ENCODE peak calls at places on chromosome 9, in seven cellular contexts. One of them, this sample, is unnamed.

GRCh38 chr9:73470766-73471165 is 319.1 kb downstream of the ANXA1 start:
- DNase-seq in heart left ventricle: no peak
- DNase-seq in uterus: no peak
- DNase-seq in heart right ventricle: no peak
- DNase-seq in lower lobe of right lung: no peak
- DNase-seq in spleen: no peak
- DNase-seq in adrenal gland: no peak
- DNase-seq in this sample: no peak

GRCh38 chr9:91451431-91452270 is 28.0 kb upstream of the NFIL3 start:
- DNase-seq in heart left ventricle: no peak
- DNase-seq in uterus: no peak
- DNase-seq in heart right ventricle: no peak
- DNase-seq in lower lobe of right lung: no peak
- DNase-seq in spleen: no peak
- DNase-seq in adrenal gland: no peak
- DNase-seq in this sample: no peak

GRCh38 chr9:91465420-91465819 is 41.8 kb upstream of the NFIL3 start:
- DNase-seq in heart left ventricle: no peak
- DNase-seq in uterus: no peak
- DNase-seq in heart right ventricle: no peak
- DNase-seq in lower lobe of right lung: no peak
- DNase-seq in spleen: no peak
- DNase-seq in adrenal gland: no peak
- DNase-seq in this sample: no peak

GRCh38 chr9:16133556-16134227 is 580.8 kb downstream of the CCDC171 start:
- DNase-seq in heart left ventricle: peak; percentile 33
- DNase-seq in uterus: no peak
- DNase-seq in heart right ventricle: peak; percentile 28
- DNase-seq in lower lobe of right lung: peak; percentile 52
- DNase-seq in spleen: no peak
- DNase-seq in adrenal gland: peak; percentile 27
- DNase-seq in this sample: no peak

GRCh38 chr9:128103589-128103962 is 24.0 kb downstream of the PTGES2 start:
- DNase-seq in heart left ventricle: peak; percentile 9
- DNase-seq in uterus: no peak
- DNase-seq in heart right ventricle: no peak
- DNase-seq in lower lobe of right lung: peak; percentile 41
- DNase-seq in spleen: peak; percentile 73
- DNase-seq in adrenal gland: no peak
- DNase-seq in this sample: peak; percentile 67

GRCh38 chr9:71692337-71692736 is 76.0 kb downstream of the CEMIP2 start:
- DNase-seq in heart left ventricle: peak; percentile 35
- DNase-seq in uterus: no peak
- DNase-seq in heart right ventricle: no peak
- DNase-seq in lower lobe of right lung: no peak
- DNase-seq in spleen: no peak
- DNase-seq in adrenal gland: no peak
- DNase-seq in this sample: no peak

GRCh38 chr9:95641591-95641990 is 124.8 kb upstream of the PTCH1 start:
- DNase-seq in heart left ventricle: no peak
- DNase-seq in uterus: no peak
- DNase-seq in heart right ventricle: no peak
- DNase-seq in lower lobe of right lung: no peak
- DNase-seq in spleen: no peak
- DNase-seq in adrenal gland: no peak
- DNase-seq in this sample: no peak

GRCh38 chr9:15238646-15239045 is 68.4 kb downstream of the TTC39B start:
- DNase-seq in heart left ventricle: no peak
- DNase-seq in uterus: no peak
- DNase-seq in heart right ventricle: no peak
- DNase-seq in lower lobe of right lung: no peak
- DNase-seq in spleen: no peak
- DNase-seq in adrenal gland: no peak
- DNase-seq in this sample: no peak

GRCh38 chr9:84711936-84712335 is 42.4 kb downstream of the NTRK2 start:
- DNase-seq in heart left ventricle: no peak
- DNase-seq in uterus: no peak
- DNase-seq in heart right ventricle: no peak
- DNase-seq in lower lobe of right lung: no peak
- DNase-seq in spleen: no peak
- DNase-seq in adrenal gland: peak; percentile 54
- DNase-seq in this sample: no peak

GRCh38 chr9:109315480-109315879 is 5.4 kb downstream of the EPB41L4B start:
- DNase-seq in heart left ventricle: no peak
- DNase-seq in uterus: no peak
- DNase-seq in heart right ventricle: no peak
- DNase-seq in lower lobe of right lung: no peak
- DNase-seq in spleen: no peak
- DNase-seq in adrenal gland: no peak
- DNase-seq in this sample: no peak

GRCh38 chr9:109314011-109314531 is 6.8 kb downstream of the EPB41L4B start:
- DNase-seq in heart left ventricle: peak; percentile 31
- DNase-seq in uterus: no peak
- DNase-seq in heart right ventricle: no peak
- DNase-seq in lower lobe of right lung: peak; percentile 53
- DNase-seq in spleen: no peak
- DNase-seq in adrenal gland: no peak
- DNase-seq in this sample: no peak

GRCh38 chr9:109317979-109318671 is 2.7 kb downstream of the EPB41L4B start:
- DNase-seq in heart left ventricle: no peak
- DNase-seq in uterus: no peak
- DNase-seq in heart right ventricle: no peak
- DNase-seq in lower lobe of right lung: no peak
- DNase-seq in spleen: no peak
- DNase-seq in adrenal gland: no peak
- DNase-seq in this sample: no peak

GRCh38 chr9:109317311-109317978 is 3.4 kb downstream of the EPB41L4B start:
- DNase-seq in heart left ventricle: no peak
- DNase-seq in uterus: no peak
- DNase-seq in heart right ventricle: no peak
- DNase-seq in lower lobe of right lung: no peak
- DNase-seq in spleen: no peak
- DNase-seq in adrenal gland: no peak
- DNase-seq in this sample: no peak

GRCh38 chr9:109315889-109316640 is 4.8 kb downstream of the EPB41L4B start:
- DNase-seq in heart left ventricle: peak; percentile 85
- DNase-seq in uterus: no peak
- DNase-seq in heart right ventricle: peak; percentile 62
- DNase-seq in lower lobe of right lung: peak; percentile 89
- DNase-seq in spleen: no peak
- DNase-seq in adrenal gland: peak; percentile 81
- DNase-seq in this sample: no peak
- H3K27me3 ChIP-seq in heart left ventricle: peaks cover 39% of the 10 kb centered on the region
- H3K27me3 ChIP-seq in uterus: no peaks in the 10 kb centered on the region
- H3K27me3 ChIP-seq in heart right ventricle: no peaks in the 10 kb centered on the region
- H3K27me3 ChIP-seq in lower lobe of right lung: peaks cover 39% of the 10 kb centered on the region
- H3K27me3 ChIP-seq in spleen: peaks cover 86% of the 10 kb centered on the region
- H3K27me3 ChIP-seq in adrenal gland: no peaks in the 10 kb centered on the region
- H3K27me3 ChIP-seq in this sample: peaks cover 12% of the 10 kb centered on the region

DNA sequence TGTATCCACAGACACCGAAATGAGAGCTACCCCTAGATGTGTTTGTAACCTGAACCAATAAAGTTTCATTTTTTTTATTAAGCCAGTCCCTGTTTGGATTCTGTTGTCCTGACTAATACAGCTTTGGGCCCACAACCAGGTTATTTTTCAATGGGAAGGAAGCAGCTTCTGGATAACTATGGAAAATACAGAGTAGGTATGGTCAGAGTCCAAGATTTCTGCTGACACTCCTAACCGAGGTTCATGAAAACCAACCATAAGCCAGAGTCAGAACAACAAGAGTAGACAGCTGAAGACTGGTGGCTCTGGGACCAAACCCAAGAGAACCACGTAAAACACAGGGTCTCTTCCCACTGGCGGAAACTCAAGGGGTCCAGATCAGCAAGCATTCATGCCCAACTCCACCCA is 10.8 kb downstream of the KLF9 start:
- DNase-seq in heart left ventricle: no peak
- DNase-seq in uterus: peak; percentile 44
- DNase-seq in heart right ventricle: no peak
- DNase-seq in lower lobe of right lung: no peak
- DNase-seq in spleen: no peak
- DNase-seq in adrenal gland: no peak
- DNase-seq in this sample: no peak
- H3K4me3 ChIP-seq in heart left ventricle: no peak overlapping the region
- H3K4me3 ChIP-seq in uterus: peak overlapping the region; percentile 12
- H3K4me3 ChIP-seq in heart right ventricle: no peak overlapping the region
- H3K4me3 ChIP-seq in lower lobe of right lung: no peak overlapping the region
- H3K4me3 ChIP-seq in spleen: no peak overlapping the region
- H3K4me3 ChIP-seq in adrenal gland: no peak overlapping the region
- H3K4me3 ChIP-seq in this sample: no peak overlapping the region

DNA sequence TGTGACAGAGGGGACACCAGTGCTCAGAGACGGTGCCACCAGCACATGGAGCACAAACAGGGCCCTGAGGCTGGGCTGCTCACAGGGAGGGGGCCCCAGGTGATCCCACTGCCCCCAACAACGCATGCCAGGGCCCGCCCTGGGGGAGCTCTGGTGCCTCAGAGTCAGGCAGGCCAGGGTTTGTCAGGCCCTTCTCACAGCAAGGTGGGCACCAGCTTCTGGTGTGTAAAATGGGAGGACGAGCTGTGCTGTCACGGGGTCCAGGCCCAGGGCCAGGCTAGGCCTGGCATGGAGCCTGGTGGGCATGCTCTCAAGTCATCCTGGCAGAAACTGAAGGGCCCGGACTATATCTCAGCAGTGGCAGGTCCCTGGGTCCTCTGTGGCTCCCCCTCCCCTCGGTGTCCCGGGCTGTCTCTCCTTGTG is 34.5 kb downstream of the PRRT1B start:
- DNase-seq in heart left ventricle: peak; percentile 72
- DNase-seq in uterus: no peak
- DNase-seq in heart right ventricle: peak; percentile 67
- DNase-seq in lower lobe of right lung: no peak
- DNase-seq in spleen: no peak
- DNase-seq in adrenal gland: no peak
- DNase-seq in this sample: no peak
- H3K36me3 ChIP-seq in heart left ventricle: peaks cover 90% of the 10 kb centered on the region
- H3K36me3 ChIP-seq in uterus: no peaks in the 10 kb centered on the region
- H3K36me3 ChIP-seq in heart right ventricle: peaks cover 25% of the 10 kb centered on the region
- H3K36me3 ChIP-seq in lower lobe of right lung: peaks cover 100% of the 10 kb centered on the region
- H3K36me3 ChIP-seq in spleen: peaks cover 74% of the 10 kb centered on the region
- H3K36me3 ChIP-seq in adrenal gland: no peaks in the 10 kb centered on the region
- H3K36me3 ChIP-seq in this sample: peaks cover 41% of the 10 kb centered on the region

GRCh38 chr9:136592666-136593065 is 46.8 kb upstream of the NOTCH1 start:
- DNase-seq in heart left ventricle: no peak
- DNase-seq in uterus: no peak
- DNase-seq in heart right ventricle: peak; percentile 11
- DNase-seq in lower lobe of right lung: no peak
- DNase-seq in spleen: no peak
- DNase-seq in adrenal gland: no peak
- DNase-seq in this sample: no peak
- H3K27me3 ChIP-seq in heart left ventricle: no peaks in the 10 kb centered on the region
- H3K27me3 ChIP-seq in uterus: no peaks in the 10 kb centered on the region
- H3K27me3 ChIP-seq in heart right ventricle: no peaks in the 10 kb centered on the region
- H3K27me3 ChIP-seq in lower lobe of right lung: no peaks in the 10 kb centered on the region
- H3K27me3 ChIP-seq in spleen: peaks cover 20% of the 10 kb centered on the region
- H3K27me3 ChIP-seq in adrenal gland: no peaks in the 10 kb centered on the region
- H3K27me3 ChIP-seq in this sample: no peaks in the 10 kb centered on the region

DNA sequence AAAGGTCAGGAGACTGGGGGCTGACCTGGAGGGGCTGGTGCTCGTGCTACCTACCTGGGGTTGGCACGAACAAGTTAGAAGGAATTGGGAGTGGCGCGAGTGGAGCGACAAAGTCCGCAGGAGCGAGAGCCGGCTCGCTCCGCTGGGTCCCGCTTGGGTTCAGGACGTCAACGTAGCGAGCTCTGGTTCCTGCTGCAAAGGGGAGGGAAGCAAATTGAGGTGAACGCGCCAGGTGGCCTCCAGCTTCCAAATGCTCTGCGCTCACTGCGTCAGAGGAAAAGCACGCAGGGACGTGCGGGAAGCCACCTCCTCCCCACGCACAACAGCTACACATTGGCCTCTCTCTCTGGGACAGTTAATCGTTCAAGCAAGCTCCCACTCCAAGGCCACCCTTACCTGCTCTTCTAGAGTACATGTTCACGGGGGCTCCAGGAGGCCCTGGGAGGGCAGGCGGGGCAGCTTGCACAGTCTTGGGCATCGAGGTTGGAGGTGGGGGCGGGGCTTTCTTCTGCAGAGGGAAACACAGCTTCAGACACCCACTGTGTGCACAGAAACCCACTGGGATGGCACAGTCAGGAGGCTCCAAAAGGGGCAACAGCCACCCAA is 7.6 kb upstream of the INPP5E start:
- DNase-seq in heart left ventricle: no peak
- DNase-seq in uterus: no peak
- DNase-seq in heart right ventricle: no peak
- DNase-seq in lower lobe of right lung: no peak
- DNase-seq in spleen: no peak
- DNase-seq in adrenal gland: no peak
- DNase-seq in this sample: no peak
- H3K4me3 ChIP-seq in heart left ventricle: no peak overlapping the region
- H3K4me3 ChIP-seq in uterus: no peak overlapping the region
- H3K4me3 ChIP-seq in heart right ventricle: no peak overlapping the region
- H3K4me3 ChIP-seq in lower lobe of right lung: no peak overlapping the region
- H3K4me3 ChIP-seq in spleen: no peak overlapping the region
- H3K4me3 ChIP-seq in adrenal gland: no peak overlapping the region
- H3K4me3 ChIP-seq in this sample: no peak overlapping the region

GRCh38 chr9:133933426-133934026 is 58.6 kb downstream of the VAV2 start:
- DNase-seq in heart left ventricle: no peak
- DNase-seq in uterus: no peak
- DNase-seq in heart right ventricle: no peak
- DNase-seq in lower lobe of right lung: no peak
- DNase-seq in spleen: no peak
- DNase-seq in adrenal gland: no peak
- DNase-seq in this sample: no peak
- H3K36me3 ChIP-seq in heart left ventricle: no peaks in the 10 kb centered on the region
- H3K36me3 ChIP-seq in uterus: no peaks in the 10 kb centered on the region
- H3K36me3 ChIP-seq in heart right ventricle: no peaks in the 10 kb centered on the region
- H3K36me3 ChIP-seq in lower lobe of right lung: peaks cover 11% of the 10 kb centered on the region
- H3K36me3 ChIP-seq in spleen: no peaks in the 10 kb centered on the region
- H3K36me3 ChIP-seq in adrenal gland: no peaks in the 10 kb centered on the region
- H3K36me3 ChIP-seq in this sample: no peaks in the 10 kb centered on the region

GRCh38 chr9:135275163-135275925 is 187.9 kb downstream of the OLFM1 start:
- DNase-seq in heart left ventricle: peak; percentile 48
- DNase-seq in uterus: no peak
- DNase-seq in heart right ventricle: no peak
- DNase-seq in lower lobe of right lung: peak; percentile 68
- DNase-seq in spleen: no peak
- DNase-seq in adrenal gland: no peak
- DNase-seq in this sample: no peak
- H3K27me3 ChIP-seq in heart left ventricle: peaks cover 4% of the 10 kb centered on the region
- H3K27me3 ChIP-seq in uterus: no peaks in the 10 kb centered on the region
- H3K27me3 ChIP-seq in heart right ventricle: no peaks in the 10 kb centered on the region
- H3K27me3 ChIP-seq in lower lobe of right lung: peaks cover 15% of the 10 kb centered on the region
- H3K27me3 ChIP-seq in spleen: peaks cover 89% of the 10 kb centered on the region
- H3K27me3 ChIP-seq in adrenal gland: no peaks in the 10 kb centered on the region
- H3K27me3 ChIP-seq in this sample: no peaks in the 10 kb centered on the region

GRCh38 chr9:22045423-22045822 is 36.3 kb upstream of the CDKN2B start:
- DNase-seq in heart left ventricle: no peak
- DNase-seq in uterus: no peak
- DNase-seq in heart right ventricle: no peak
- DNase-seq in lower lobe of right lung: no peak
- DNase-seq in spleen: no peak
- DNase-seq in adrenal gland: no peak
- DNase-seq in this sample: no peak
- H3K4me3 ChIP-seq in heart left ventricle: no peak overlapping the region
- H3K4me3 ChIP-seq in uterus: no peak overlapping the region
- H3K4me3 ChIP-seq in heart right ventricle: no peak overlapping the region
- H3K4me3 ChIP-seq in lower lobe of right lung: no peak overlapping the region
- H3K4me3 ChIP-seq in spleen: no peak overlapping the region
- H3K4me3 ChIP-seq in adrenal gland: no peak overlapping the region
- H3K4me3 ChIP-seq in this sample: no peak overlapping the region

This sample was measured in CD4-positive, CD25-positive, alpha-beta regulatory T cell.